ENCODE peak calls at places on chromosomes 2 and 18, in nine cellular contexts. Y is epithelial cell of esophagus; C is left ventricle myocardium inferior; O is choroid plexus epithelial cell; Q is foreskin fibroblast; P is CD8-positive, alpha-beta T cell; W is aorta; U is hepatocyte; I is brain microvascular endothelial cell. A is an unnamed sample.
A peak's percentile ranks its signal among the peaks of the same experiment; 100 is the strongest.

GRCh38 chr18:23131693-23132319 is 3.5 kb upstream of the CABLES1 start:
- DNase-seq in U (peak; percentile 81), Y (peak; percentile 75), O (peak; percentile 92), W (no peak), P (no peak), I (peak; percentile 87), Q (peak; percentile 90), C (no peak), A (peak; percentile 92)

GRCh38 chr2:127404466-127405251 is 13.6 kb upstream of the PROC start:
- DNase-seq in P (no peak), Q (no peak), Y (no peak), I (no peak), W (no peak), U (no peak), C (no peak), O (no peak), A (no peak)

GRCh38 chr18:13260114-13260926 is 41.8 kb downstream of the LDLRAD4 start:
- DNase-seq in C (no peak), Y (no peak), U (no peak), P (no peak), W (no peak), I (no peak), O (no peak), Q (no peak), A (no peak)

GRCh38 chr2:68849579-68850030 is 21.6 kb downstream of the BMP10 start:
- DNase-seq in W (no peak), Q (no peak), I (peak; percentile 86), O (peak; percentile 62), C (no peak), P (no peak), U (peak; percentile 46), Y (no peak), A (peak; percentile 21)

GRCh38 chr2:48105848-48106247 is 199.6 kb upstream of the FBXO11 start:
- DNase-seq in C (no peak), U (no peak), O (no peak), Q (no peak), P (no peak), Y (no peak), I (no peak), W (no peak), A (no peak)

GRCh38 chr2:43426305-43427031 is 169.4 kb downstream of the THADA start:
- DNase-seq in O (peak; percentile 98), W (peak; percentile 75), P (peak; percentile 9), I (peak; percentile 97), C (no peak), Y (peak; percentile 96), U (peak; percentile 84), Q (peak; percentile 96), A (peak; percentile 99)

GRCh38 chr2:17901246-17901645 is 22.8 kb downstream of the KCNS3 start:
- DNase-seq in Y (peak; percentile 87), U (no peak), W (no peak), Q (peak; percentile 31), I (no peak), P (no peak), O (no peak), C (peak; percentile 32), A (no peak)

GRCh38 chr18:79496978-79497637 is 101.4 kb downstream of the NFATC1 start:
- DNase-seq in I (peak; percentile 51), O (peak; percentile 73), C (peak; percentile 29), Y (no peak), W (peak; percentile 51), P (no peak), Q (peak; percentile 65), U (peak; percentile 77), A (peak; percentile 56)

GRCh38 chr2:25402477-25402876 is 60.8 kb upstream of the DNMT3A start:
- DNase-seq in W (no peak), Q (no peak), P (no peak), Y (no peak), C (no peak), U (no peak), I (no peak), O (no peak), A (no peak)

GRCh38 chr2:173193925-173194324 is 118.3 kb downstream of the MAP3K20 start:
- DNase-seq in I (peak; percentile 25), U (no peak), C (no peak), Y (peak; percentile 64), P (no peak), O (peak; percentile 85), W (no peak), Q (peak; percentile 57), A (no peak)

GRCh38 chr18:13823707-13824395 is at the start of gene MC5R:
- DNase-seq in U (peak; percentile 83), Q (peak; percentile 70), W (peak; percentile 91), Y (peak; percentile 53), I (peak; percentile 12), C (peak; percentile 61), O (peak; percentile 56), P (peak; percentile 45), A (peak; percentile 27)

GRCh38 chr2:236538242-236538641 is 31.4 kb upstream of the ACKR3 start:
- DNase-seq in W (no peak), P (no peak), O (no peak), C (no peak), Y (no peak), Q (no peak), I (no peak), U (no peak), A (no peak)

GRCh38 chr18:48930926-48931325 is 19.8 kb downstream of the SMAD7 start:
- DNase-seq in Y (no peak), U (no peak), P (no peak), O (no peak), Q (no peak), I (no peak), W (no peak), C (no peak), A (no peak)
- H3K4me3 ChIP-seq in Y (no peak overlapping the region), U (no peak overlapping the region), P (no peak overlapping the region), O (no peak overlapping the region), Q (no peak overlapping the region), I (no peak overlapping the region), W (no peak overlapping the region), C (no peak overlapping the region), A (no peak overlapping the region)

GRCh38 chr2:15906778-15907177 is 33.6 kb upstream of the MYCN start:
- DNase-seq in O (no peak), C (no peak), Y (no peak), U (no peak), Q (no peak), P (no peak), W (no peak), I (no peak), A (no peak)

GRCh38 chr2:15909157-15909556 is 31.2 kb upstream of the MYCN start:
- DNase-seq in W (no peak), Q (no peak), U (no peak), P (no peak), C (no peak), I (no peak), Y (no peak), O (no peak), A (no peak)

GRCh38 chr2:15905986-15906491 is 34.3 kb upstream of the MYCN start:
- DNase-seq in P (no peak), W (no peak), I (no peak), C (no peak), Y (no peak), Q (no peak), U (no peak), O (no peak), A (no peak)

GRCh38 chr2:15908371-15908770 is 32.0 kb upstream of the MYCN start:
- DNase-seq in Y (no peak), O (no peak), Q (no peak), U (no peak), C (no peak), I (no peak), W (no peak), P (no peak), A (no peak)

GRCh38 chr2:15907461-15908324 is 32.7 kb upstream of the MYCN start:
- DNase-seq in Q (no peak), O (no peak), U (no peak), P (no peak), C (no peak), W (no peak), Y (no peak), I (no peak), A (no peak)
- H3K4me3 ChIP-seq in Q (no peak overlapping the region), O (no peak overlapping the region), U (no peak overlapping the region), P (no peak overlapping the region), C (no peak overlapping the region), W (no peak overlapping the region), Y (no peak overlapping the region), I (no peak overlapping the region), A (no peak overlapping the region)

GRCh38 chr2:176122266-176122632 is 270 bp upstream of the HOXD9 start:
- DNase-seq in Y (no peak), U (no peak), O (no peak), Q (no peak), I (no peak), C (no peak), W (peak; percentile 79), P (no peak), A (no peak)
- H3K4me3 ChIP-seq in Y (no peak overlapping the region), U (no peak overlapping the region), O (no peak overlapping the region), Q (peak overlapping the region; percentile 45), I (no peak overlapping the region), C (peak overlapping the region; percentile 61), W (peak overlapping the region; percentile 36), P (peak overlapping the region; percentile 36), A (no peak overlapping the region)

GRCh38 chr2:38146917-38147307 is 71.0 kb upstream of the CYP1B1 start:
- DNase-seq in W (no peak), I (peak; percentile 96), Q (peak; percentile 97), U (peak; percentile 86), Y (peak; percentile 96), P (no peak), O (peak; percentile 99), C (no peak), A (peak; percentile 95)
- H3K4me3 ChIP-seq in W (no peak overlapping the region), I (no peak overlapping the region), Q (peak overlapping the region; percentile 28), U (no peak overlapping the region), Y (no peak overlapping the region), P (no peak overlapping the region), O (no peak overlapping the region), C (no peak overlapping the region), A (no peak overlapping the region)

DNA sequence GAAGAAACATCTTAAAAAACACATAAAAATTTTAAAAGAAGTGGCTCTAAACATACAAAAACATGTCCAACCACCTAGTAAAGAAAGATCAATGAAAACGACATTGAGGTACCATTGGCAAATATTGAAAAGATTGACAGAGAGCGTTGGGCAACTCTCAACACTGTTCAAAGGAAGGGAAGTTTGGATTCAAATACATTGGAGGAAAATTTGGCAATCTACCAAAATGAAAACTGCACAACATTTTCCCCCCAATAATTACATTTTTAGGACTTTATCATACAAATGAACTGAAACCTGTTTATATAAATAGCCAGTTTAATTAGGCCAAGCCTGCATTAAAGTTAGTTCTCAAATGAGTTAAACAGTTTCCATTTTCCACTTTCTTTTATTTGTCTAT is 758.9 kb downstream of the NRXN1 start:
- DNase-seq in W (no peak), I (no peak), U (no peak), C (no peak), Q (no peak), Y (no peak), P (no peak), O (no peak), A (no peak)
- H3K4me3 ChIP-seq in W (no peak overlapping the region), I (no peak overlapping the region), U (no peak overlapping the region), C (no peak overlapping the region), Q (no peak overlapping the region), Y (no peak overlapping the region), P (no peak overlapping the region), O (no peak overlapping the region), A (no peak overlapping the region)

GRCh38 chr2:230871361-230872150 is 6.8 kb downstream of the ITM2C start:
- DNase-seq in W (no peak), I (no peak), O (no peak), P (no peak), C (no peak), U (no peak), Q (no peak), Y (no peak), A (no peak)
- H3K4me3 ChIP-seq in W (no peak overlapping the region), I (no peak overlapping the region), O (no peak overlapping the region), P (no peak overlapping the region), C (no peak overlapping the region), U (no peak overlapping the region), Q (no peak overlapping the region), Y (no peak overlapping the region), A (no peak overlapping the region)